ENCODE peak calls at places on chromosome 17, in six cellular contexts. C, B, O, S, L and E are unnamed samples.

GRCh38 chr17:11880714-11881113 is 116.6 kb downstream of the ZNF18 start:
- DNase-seq in C (no peak), L (no peak), S (no peak), B (no peak), O (no peak), E (no peak)

GRCh38 chr17:54899721-54900456 is 763 bp upstream of the TOM1L1 start:
- DNase-seq in L (no peak), B (no peak), C (no peak), O (no peak), S (no peak), E (no peak)

GRCh38 chr17:37756060-37756459 is 11.2 kb upstream of the HNF1B start:
- DNase-seq in S (no peak), B (no peak), C (no peak), O (no peak), L (peak), E (no peak)

GRCh38 chr17:231191-231965 is 49.9 kb upstream of the DOC2B start:
- DNase-seq in L (no peak), S (peak), B (no peak), C (peak), O (no peak), E (no peak)

GRCh38 chr17:49963626-49964538 is 5.1 kb upstream of the DLX4 start:
- DNase-seq in O (no peak), L (no peak), S (no peak), C (no peak), B (no peak), E (no peak)

GRCh38 chr17:1229354-1229890 is 40.8 kb upstream of the BHLHA9 start:
- DNase-seq in S (peak), L (peak), C (peak), O (peak), B (no peak), E (no peak)

GRCh38 chr17:64502809-64503208 is 3.3 kb downstream of the DDX5 start:
- DNase-seq in B (no peak), C (no peak), O (no peak), L (no peak), S (no peak), E (no peak)

GRCh38 chr17:40070644-40070894 is 7.8 kb downstream of the THRA start:
- DNase-seq in L (no peak), C (no peak), S (no peak), O (no peak), B (no peak), E (no peak)

GRCh38 chr17:38667099-38667786 is 7.5 kb downstream of the EPOP start:
- DNase-seq in O (peak), C (no peak), S (peak), B (peak), L (peak), E (peak)

GRCh38 chr17:72361892-72362291 is 241.1 kb downstream of the SOX9 start:
- DNase-seq in C (no peak), O (no peak), B (no peak), S (no peak), L (no peak), E (no peak)

GRCh38 chr17:1150863-1151685 is 28.7 kb downstream of the ABR start:
- DNase-seq in L (peak), B (no peak), O (no peak), C (no peak), S (no peak), E (no peak)

DNA sequence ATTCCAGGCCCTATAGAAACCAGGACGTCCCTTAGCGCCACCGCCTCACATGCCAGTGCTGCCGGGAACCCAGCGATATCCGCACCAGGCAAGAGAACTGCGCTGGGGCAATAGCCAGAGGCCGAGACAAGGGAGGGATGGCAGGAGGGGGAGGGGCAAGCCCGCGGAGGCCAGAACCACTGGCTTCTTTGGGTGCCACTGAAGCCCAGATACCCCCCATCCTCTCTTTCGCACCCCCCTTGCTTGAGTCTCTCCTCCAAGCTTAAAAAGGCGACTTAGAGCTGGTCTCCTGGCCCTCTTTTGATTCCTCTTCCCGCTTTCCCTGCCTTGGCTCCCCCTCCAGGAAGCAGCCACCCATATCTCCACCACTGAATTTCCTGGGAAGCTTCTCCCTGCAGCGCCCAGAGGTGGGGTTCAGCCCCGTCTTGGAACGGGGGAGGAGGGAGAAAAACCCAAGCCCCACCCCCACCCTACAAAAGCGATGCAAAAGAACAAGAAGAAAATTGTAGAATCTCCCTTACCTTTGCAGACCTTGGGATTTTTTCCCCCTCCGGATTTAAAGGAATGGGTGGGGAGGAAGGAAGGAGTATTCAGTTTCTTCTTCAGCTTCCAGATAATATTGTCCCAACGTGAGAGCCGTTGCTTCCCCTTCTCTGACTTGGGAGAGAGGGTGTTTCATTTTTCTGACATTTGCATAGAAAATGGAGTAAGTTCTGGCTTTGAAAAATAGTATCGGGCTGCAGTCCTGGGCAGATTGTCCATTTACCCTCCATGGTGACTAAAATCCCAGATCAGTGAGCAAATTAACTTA is 622 bp downstream of the HOXB6 start:
- DNase-seq in O (no peak), C (no peak), B (no peak), S (peak), L (no peak), E (no peak)
- H3K4me3 ChIP-seq in O (no peak), C (peak), B (no peak), S (peak), L (no peak), E (no peak)

GRCh38 chr17:76434870-76435269 is 18.1 kb downstream of the UBE2O start:
- DNase-seq in S (no peak), L (no peak), O (no peak), B (no peak), C (peak), E (no peak)

GRCh38 chr17:76431509-76431908 is 21.4 kb downstream of the UBE2O start:
- DNase-seq in B (no peak), C (no peak), S (no peak), L (no peak), O (no peak), E (no peak)

GRCh38 chr17:76432004-76432403 is 20.9 kb downstream of the UBE2O start:
- DNase-seq in L (no peak), B (no peak), O (no peak), S (no peak), C (peak), E (no peak)

GRCh38 chr17:76433693-76434092 is 19.3 kb downstream of the UBE2O start:
- DNase-seq in S (no peak), L (no peak), C (peak), B (no peak), O (no peak), E (no peak)

DNA sequence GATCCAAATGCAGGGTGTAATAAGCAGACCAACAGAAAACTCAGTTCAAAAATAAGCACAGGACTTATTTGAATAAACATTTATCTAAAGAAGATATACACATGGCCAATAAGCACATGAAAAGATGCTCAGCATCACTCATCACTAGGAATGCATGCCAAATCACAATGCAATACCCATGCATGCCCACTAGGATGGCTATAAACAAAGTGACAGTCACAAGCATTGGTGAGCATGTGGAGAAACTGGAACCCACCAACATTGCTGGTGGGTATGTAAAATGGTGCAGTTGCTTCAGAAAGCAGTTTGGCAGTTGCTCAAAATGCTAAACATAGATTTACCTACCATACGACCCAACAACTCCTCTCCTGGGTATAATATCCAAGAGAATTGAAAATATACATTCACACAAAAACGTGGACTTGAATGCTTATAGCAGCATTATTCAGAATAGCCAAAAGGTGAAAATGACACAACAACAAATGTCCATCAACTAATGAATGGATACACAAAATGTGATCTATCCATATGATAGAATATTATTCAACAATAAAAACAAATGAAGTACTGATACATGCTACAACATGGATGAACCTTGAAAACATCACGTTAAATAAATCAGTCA is 20.1 kb downstream of the UBE2O start:
- DNase-seq in C (no peak), B (no peak), S (no peak), O (no peak), L (no peak), E (peak)
- TF ChIP-seq CTCF in C (peak), B (peak), S (peak), O (peak), L (peak), E (peak)

DNA sequence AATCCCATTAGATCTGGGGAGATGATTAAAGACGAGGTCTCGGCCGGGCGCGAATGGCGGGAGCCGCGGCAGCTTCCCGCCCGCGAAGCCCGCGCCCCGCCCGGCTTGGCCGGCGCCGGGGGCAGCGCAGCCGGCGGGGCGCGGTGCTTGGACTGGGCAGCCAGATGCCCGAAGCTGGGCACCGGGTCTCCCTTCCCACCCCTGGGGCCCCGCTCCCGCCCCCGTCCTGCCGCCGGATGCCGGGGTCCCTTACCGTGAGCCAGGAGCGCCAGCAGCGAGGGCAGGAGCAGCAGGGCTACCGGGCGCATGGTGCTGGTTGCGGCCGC is 308 bp downstream of the SEZ6 start:
- DNase-seq in C (no peak), L (no peak), S (no peak), B (no peak), O (no peak), E (no peak)
- H3K4me3 ChIP-seq in C (no peak), L (no peak), S (no peak), B (no peak), O (no peak), E (no peak)

DNA sequence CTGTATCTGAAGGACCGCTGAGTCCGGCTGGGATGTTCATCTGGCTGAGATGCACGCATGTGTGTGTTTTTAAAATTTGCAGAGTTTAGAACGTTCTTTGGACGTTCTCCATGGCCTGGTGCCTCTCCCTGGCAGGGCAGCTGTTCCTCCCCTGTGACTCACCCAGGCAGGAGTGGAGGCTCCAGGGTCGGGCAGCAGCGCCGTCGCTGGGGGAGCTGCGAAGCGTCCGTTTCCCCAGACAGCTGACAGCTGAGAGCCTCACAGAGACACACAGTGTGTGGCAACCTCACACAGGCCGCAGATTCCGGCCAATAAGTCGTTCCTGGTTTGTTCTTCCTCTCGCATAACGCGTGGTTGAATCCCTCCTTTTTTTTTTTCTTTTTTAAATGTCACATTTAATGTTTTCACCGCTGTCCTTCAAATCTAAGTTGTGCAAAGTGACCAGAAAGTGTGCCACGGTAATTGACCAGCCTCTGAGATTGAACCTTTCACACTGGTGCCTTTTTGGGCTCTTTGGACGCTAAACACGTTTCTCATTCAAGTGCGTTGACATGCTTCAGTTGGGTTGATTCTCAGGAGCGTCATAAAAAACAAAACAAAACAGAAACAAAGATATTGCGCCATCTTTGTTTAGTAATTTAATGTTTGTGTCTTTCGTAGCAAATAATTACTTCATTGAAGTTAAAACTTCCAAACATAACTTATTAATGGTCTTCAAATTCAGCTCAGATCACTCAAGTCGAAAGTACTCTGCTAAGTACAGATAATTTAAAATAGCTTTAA is 80.4 kb downstream of the OR1D5 start:
- DNase-seq in O (peak), B (peak), S (peak), C (peak), L (peak), E (no peak)
- TF ChIP-seq CTCF in O (peak), B (peak), S (no peak), C (peak), L (no peak), E (peak)

DNA sequence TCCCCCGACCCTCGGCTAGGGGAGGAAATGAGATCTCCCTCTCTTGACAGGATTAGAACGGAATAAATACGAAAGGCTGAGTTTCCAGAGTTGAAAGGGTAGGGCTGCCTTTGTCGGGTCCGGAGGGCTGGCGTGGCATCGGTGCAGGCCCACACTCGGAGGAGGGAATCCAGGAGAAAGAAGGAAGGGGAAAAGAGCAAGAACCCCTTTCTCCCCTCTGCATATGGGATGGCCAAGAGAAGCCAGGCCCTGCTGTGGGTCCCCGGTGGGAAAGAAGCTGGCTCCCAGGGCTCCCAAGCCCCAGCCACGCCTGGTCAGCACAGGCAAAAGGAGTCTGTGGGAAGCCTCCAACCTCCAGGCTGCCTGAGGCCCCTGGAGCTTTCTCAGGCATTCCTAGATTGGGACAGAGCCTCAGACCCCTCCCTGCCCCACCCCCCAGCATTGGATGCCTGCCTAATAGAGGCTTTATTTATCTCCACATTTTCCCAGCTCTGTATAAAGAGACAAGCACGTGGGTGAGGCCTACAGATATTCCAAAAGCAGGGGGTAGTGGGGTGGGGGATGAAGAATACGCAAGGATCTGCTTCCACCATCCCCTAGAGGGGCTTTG is 56.3 kb downstream of the MPRIP start:
- DNase-seq in B (no peak), C (peak), S (no peak), L (no peak), O (peak), E (no peak)
- H3K4me3 ChIP-seq in B (no peak), C (peak), S (no peak), L (no peak), O (no peak), E (no peak)